ENCODE peak calls at places on chromosome 22, in ten cellular contexts. One of them, this sample, is unnamed.

GRCh38 chr22:38187413-38188212 is 6.0 kb upstream of the PLA2G6 start:
- DNase-seq in mucosa of descending colon: peak; percentile 57
- DNase-seq in GM10248: no peak
- DNase-seq in endothelial cell: no peak
- DNase-seq in right atrium auricular region: no peak
- DNase-seq in lower lobe of right lung: no peak
- DNase-seq in naive thymus-derived CD8-positive, alpha-beta T cell: no peak
- DNase-seq in AG04450: no peak
- DNase-seq in LoVo: no peak
- DNase-seq in EL: no peak
- DNase-seq in this sample: no peak

GRCh38 chr22:39652990-39653786 is 82.6 kb downstream of the CACNA1I start:
- DNase-seq in mucosa of descending colon: no peak
- DNase-seq in GM10248: no peak
- DNase-seq in endothelial cell: no peak
- DNase-seq in right atrium auricular region: no peak
- DNase-seq in lower lobe of right lung: no peak
- DNase-seq in naive thymus-derived CD8-positive, alpha-beta T cell: no peak
- DNase-seq in AG04450: no peak
- DNase-seq in LoVo: no peak
- DNase-seq in EL: no peak
- DNase-seq in this sample: no peak

GRCh38 chr22:44668190-44668885 is 33.7 kb upstream of the PRR5 start:
- DNase-seq in mucosa of descending colon: no peak
- DNase-seq in GM10248: no peak
- DNase-seq in endothelial cell: peak; percentile 61
- DNase-seq in right atrium auricular region: no peak
- DNase-seq in lower lobe of right lung: peak; percentile 48
- DNase-seq in naive thymus-derived CD8-positive, alpha-beta T cell: peak; percentile 63
- DNase-seq in AG04450: no peak
- DNase-seq in LoVo: no peak
- DNase-seq in EL: no peak
- DNase-seq in this sample: no peak

GRCh38 chr22:27594474-27595134 is 207.0 kb downstream of the MN1 start:
- DNase-seq in mucosa of descending colon: no peak
- DNase-seq in GM10248: no peak
- DNase-seq in endothelial cell: no peak
- DNase-seq in right atrium auricular region: no peak
- DNase-seq in lower lobe of right lung: no peak
- DNase-seq in naive thymus-derived CD8-positive, alpha-beta T cell: no peak
- DNase-seq in AG04450: no peak
- DNase-seq in LoVo: no peak
- DNase-seq in EL: no peak
- DNase-seq in this sample: no peak

GRCh38 chr22:21444701-21445436 is 22.3 kb upstream of the TMEM191C start:
- DNase-seq in mucosa of descending colon: no peak
- DNase-seq in GM10248: no peak
- DNase-seq in endothelial cell: peak; percentile 2
- DNase-seq in right atrium auricular region: peak; percentile 43
- DNase-seq in lower lobe of right lung: peak; percentile 42
- DNase-seq in naive thymus-derived CD8-positive, alpha-beta T cell: no peak
- DNase-seq in AG04450: no peak
- DNase-seq in LoVo: no peak
- DNase-seq in EL: no peak
- DNase-seq in this sample: no peak

GRCh38 chr22:36762687-36763260 is 13.1 kb downstream of the IFT27 start:
- DNase-seq in mucosa of descending colon: no peak
- DNase-seq in GM10248: no peak
- DNase-seq in endothelial cell: no peak
- DNase-seq in right atrium auricular region: peak; percentile 63
- DNase-seq in lower lobe of right lung: peak; percentile 72
- DNase-seq in naive thymus-derived CD8-positive, alpha-beta T cell: no peak
- DNase-seq in AG04450: peak; percentile 84
- DNase-seq in LoVo: no peak
- DNase-seq in EL: no peak
- DNase-seq in this sample: no peak

GRCh38 chr22:43275545-43275981 is 67.6 kb downstream of the SCUBE1 start:
- DNase-seq in mucosa of descending colon: no peak
- DNase-seq in GM10248: no peak
- DNase-seq in endothelial cell: peak; percentile 62
- DNase-seq in right atrium auricular region: no peak
- DNase-seq in lower lobe of right lung: no peak
- DNase-seq in naive thymus-derived CD8-positive, alpha-beta T cell: no peak
- DNase-seq in AG04450: no peak
- DNase-seq in LoVo: peak; percentile 76
- DNase-seq in EL: peak; percentile 55
- DNase-seq in this sample: no peak

GRCh38 chr22:49106136-49106930 is 721.3 kb downstream of the BRD1 start:
- DNase-seq in mucosa of descending colon: no peak
- DNase-seq in GM10248: no peak
- DNase-seq in endothelial cell: no peak
- DNase-seq in right atrium auricular region: no peak
- DNase-seq in lower lobe of right lung: no peak
- DNase-seq in naive thymus-derived CD8-positive, alpha-beta T cell: no peak
- DNase-seq in AG04450: no peak
- DNase-seq in LoVo: no peak
- DNase-seq in EL: no peak
- DNase-seq in this sample: no peak

GRCh38 chr22:31084811-31085492 is 3.8 kb downstream of the SMTN start:
- DNase-seq in mucosa of descending colon: peak; percentile 90
- DNase-seq in GM10248: peak; percentile 94
- DNase-seq in endothelial cell: peak; percentile 86
- DNase-seq in right atrium auricular region: peak; percentile 90
- DNase-seq in lower lobe of right lung: peak; percentile 95
- DNase-seq in naive thymus-derived CD8-positive, alpha-beta T cell: peak; percentile 88
- DNase-seq in AG04450: peak; percentile 50
- DNase-seq in LoVo: peak; percentile 81
- DNase-seq in EL: peak; percentile 84
- DNase-seq in this sample: no peak

GRCh38 chr22:45217345-45217744 is 23.3 kb downstream of the KIAA0930 start:
- DNase-seq in mucosa of descending colon: no peak
- DNase-seq in GM10248: no peak
- DNase-seq in endothelial cell: no peak
- DNase-seq in right atrium auricular region: no peak
- DNase-seq in lower lobe of right lung: no peak
- DNase-seq in naive thymus-derived CD8-positive, alpha-beta T cell: no peak
- DNase-seq in AG04450: no peak
- DNase-seq in LoVo: no peak
- DNase-seq in EL: no peak
- DNase-seq in this sample: no peak

GRCh38 chr22:44147821-44148574 is 32.7 kb upstream of the PARVG start:
- DNase-seq in mucosa of descending colon: no peak
- DNase-seq in GM10248: no peak
- DNase-seq in endothelial cell: no peak
- DNase-seq in right atrium auricular region: no peak
- DNase-seq in lower lobe of right lung: no peak
- DNase-seq in naive thymus-derived CD8-positive, alpha-beta T cell: no peak
- DNase-seq in AG04450: no peak
- DNase-seq in LoVo: peak; percentile 16
- DNase-seq in EL: peak; percentile 7
- DNase-seq in this sample: no peak

GRCh38 chr22:24592846-24593809 is at the start of gene LRRC75B:
- DNase-seq in mucosa of descending colon: peak; percentile 90
- DNase-seq in GM10248: peak; percentile 88
- DNase-seq in endothelial cell: peak; percentile 83
- DNase-seq in right atrium auricular region: peak; percentile 91
- DNase-seq in lower lobe of right lung: peak; percentile 91
- DNase-seq in naive thymus-derived CD8-positive, alpha-beta T cell: no peak
- DNase-seq in AG04450: peak; percentile 53
- DNase-seq in LoVo: peak; percentile 86
- DNase-seq in EL: peak; percentile 91
- DNase-seq in this sample: no peak